ENCODE peak calls at places on chromosomes 6 and 20, in five cellular contexts. One of them, this sample, is unnamed.

GRCh38 chr20:46683068-46683477 is 6.2 kb downstream of the TP53RK start:
- DNase-seq in HFF-Myc: no peak
- DNase-seq in cardiac muscle cell: peak
- DNase-seq in astrocyte of the cerebellum: no peak
- DNase-seq in ovary: no peak
- DNase-seq in this sample: no peak

GRCh38 chr20:40887100-40887499 is 141.5 kb upstream of the TOP1 start:
- DNase-seq in astrocyte of the cerebellum: no peak
- DNase-seq in HFF-Myc: no peak
- DNase-seq in cardiac muscle cell: no peak
- DNase-seq in ovary: no peak
- DNase-seq in this sample: no peak

GRCh38 chr6:154297210-154297609 is 59.4 kb downstream of the IPCEF1 start:
- DNase-seq in astrocyte of the cerebellum: no peak
- DNase-seq in cardiac muscle cell: no peak
- DNase-seq in ovary: no peak
- DNase-seq in HFF-Myc: no peak
- DNase-seq in this sample: no peak

GRCh38 chr6:12522347-12522746 is 194.2 kb upstream of the PHACTR1 start:
- DNase-seq in HFF-Myc: no peak
- DNase-seq in cardiac muscle cell: peak
- DNase-seq in astrocyte of the cerebellum: no peak
- DNase-seq in ovary: no peak
- DNase-seq in this sample: no peak

GRCh38 chr6:75206338-75207210 is 721 bp upstream of the COL12A1 start:
- DNase-seq in astrocyte of the cerebellum: no peak
- DNase-seq in cardiac muscle cell: peak
- DNase-seq in HFF-Myc: no peak
- DNase-seq in ovary: peak
- DNase-seq in this sample: no peak

GRCh38 chr6:12637960-12638641 is 78.5 kb upstream of the PHACTR1 start:
- DNase-seq in ovary: no peak
- DNase-seq in cardiac muscle cell: peak
- DNase-seq in HFF-Myc: peak
- DNase-seq in astrocyte of the cerebellum: peak
- DNase-seq in this sample: peak

GRCh38 chr6:85764844-85765243 is 122.2 kb upstream of the SYNCRIP start:
- DNase-seq in HFF-Myc: no peak
- DNase-seq in astrocyte of the cerebellum: no peak
- DNase-seq in cardiac muscle cell: peak
- DNase-seq in ovary: no peak
- DNase-seq in this sample: no peak

GRCh38 chr6:4396032-4396431 is 260.7 kb upstream of the ECI2 start:
- DNase-seq in ovary: no peak
- DNase-seq in astrocyte of the cerebellum: no peak
- DNase-seq in cardiac muscle cell: no peak
- DNase-seq in HFF-Myc: no peak
- DNase-seq in this sample: no peak

GRCh38 chr6:124008689-124009371 is 205.2 kb downstream of the NKAIN2 start:
- DNase-seq in astrocyte of the cerebellum: no peak
- DNase-seq in HFF-Myc: no peak
- DNase-seq in ovary: no peak
- DNase-seq in cardiac muscle cell: no peak
- DNase-seq in this sample: no peak

GRCh38 chr6:116557863-116558262 is 4.3 kb downstream of the CALHM4 start:
- DNase-seq in ovary: no peak
- DNase-seq in cardiac muscle cell: peak
- DNase-seq in astrocyte of the cerebellum: peak
- DNase-seq in HFF-Myc: peak
- DNase-seq in this sample: peak

GRCh38 chr6:12393100-12393499 is 102.9 kb downstream of the EDN1 start:
- DNase-seq in astrocyte of the cerebellum: no peak
- DNase-seq in cardiac muscle cell: no peak
- DNase-seq in ovary: no peak
- DNase-seq in HFF-Myc: no peak
- DNase-seq in this sample: no peak

DNA sequence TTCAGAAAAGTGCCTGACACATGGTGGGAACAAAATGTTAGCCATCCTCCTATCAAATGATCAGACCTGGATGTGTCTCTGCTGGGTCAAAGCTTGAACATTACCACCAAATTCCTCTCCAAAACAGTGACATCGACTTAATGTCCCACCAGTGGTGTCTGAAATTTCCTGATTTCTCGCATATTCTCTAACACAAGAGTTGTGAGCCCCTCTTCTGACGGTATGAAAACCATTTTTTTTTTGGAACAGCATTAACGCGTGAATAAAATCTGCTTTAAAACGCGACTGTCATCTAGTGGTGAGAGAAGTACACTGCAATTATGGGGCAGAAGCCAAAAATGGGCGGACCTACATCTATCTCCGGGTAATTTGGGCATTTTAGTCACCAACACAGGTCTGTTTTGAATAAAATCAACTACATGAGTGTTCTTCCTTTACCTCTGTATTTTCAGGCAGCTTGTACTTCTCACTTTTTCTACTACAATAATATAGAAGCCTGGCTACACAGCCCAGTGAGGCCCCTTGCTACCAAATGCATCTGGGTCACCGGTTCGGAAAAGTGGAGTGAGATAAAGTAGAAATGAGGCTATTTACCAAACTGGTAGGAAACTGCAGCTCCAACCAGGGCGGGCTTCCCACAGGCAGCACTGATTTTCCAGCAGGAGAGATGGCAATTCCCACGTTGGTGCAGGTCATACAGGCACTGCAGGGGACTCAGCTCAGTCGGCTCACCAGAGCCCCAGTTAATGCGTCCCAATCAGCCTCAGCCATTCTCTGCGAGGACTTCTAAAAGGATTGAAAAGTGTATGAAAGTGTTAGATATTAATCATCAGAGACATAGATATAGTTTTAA is 27.4 kb downstream of the MGME1 start:
- DNase-seq in cardiac muscle cell: peak
- DNase-seq in HFF-Myc: peak
- DNase-seq in ovary: peak
- DNase-seq in astrocyte of the cerebellum: peak
- DNase-seq in this sample: peak
- H3K4me3 ChIP-seq in cardiac muscle cell: no peak
- H3K4me3 ChIP-seq in HFF-Myc: no peak
- H3K4me3 ChIP-seq in ovary: no peak
- H3K4me3 ChIP-seq in astrocyte of the cerebellum: no peak
- H3K4me3 ChIP-seq in this sample: no peak

GRCh38 chr6:162733489-162733888 is 5.7 kb downstream of the PACRG start:
- DNase-seq in cardiac muscle cell: no peak
- DNase-seq in astrocyte of the cerebellum: no peak
- DNase-seq in HFF-Myc: no peak
- DNase-seq in ovary: no peak
- DNase-seq in this sample: no peak

DNA sequence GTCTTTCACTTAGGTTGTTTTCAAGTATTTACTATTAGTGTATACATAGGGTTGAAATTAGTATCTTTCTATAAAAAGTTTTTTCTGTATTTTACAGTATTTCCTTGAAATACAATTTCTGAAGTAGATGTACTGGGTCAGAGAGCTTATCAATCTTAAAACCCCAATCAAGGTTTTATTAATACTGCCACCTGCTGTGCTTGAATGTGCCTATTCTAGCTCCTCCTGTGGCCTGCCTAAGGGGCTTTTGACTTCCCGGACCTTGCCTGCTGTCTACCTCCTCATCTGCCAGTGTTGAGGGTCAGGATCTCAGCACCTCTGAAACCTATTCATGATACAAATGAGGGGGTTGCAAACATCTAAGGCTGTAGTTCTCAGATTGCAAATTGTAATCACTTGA is 9.2 kb downstream of the PACRG start:
- DNase-seq in cardiac muscle cell: no peak
- DNase-seq in astrocyte of the cerebellum: no peak
- DNase-seq in HFF-Myc: no peak
- DNase-seq in ovary: no peak
- DNase-seq in this sample: no peak
- TF ChIP-seq CTCF in cardiac muscle cell: no peak
- TF ChIP-seq CTCF in astrocyte of the cerebellum: no peak
- TF ChIP-seq CTCF in HFF-Myc: no peak
- TF ChIP-seq CTCF in ovary: no peak
- TF ChIP-seq CTCF in this sample: no peak

GRCh38 chr6:170584954-170585498 is 589 bp upstream of the PDCD2 start:
- DNase-seq in ovary: no peak
- DNase-seq in astrocyte of the cerebellum: no peak
- DNase-seq in cardiac muscle cell: no peak
- DNase-seq in HFF-Myc: no peak
- DNase-seq in this sample: no peak

GRCh38 chr6:170584181-170584953 is at the start of gene PDCD2:
- DNase-seq in cardiac muscle cell: peak
- DNase-seq in astrocyte of the cerebellum: peak
- DNase-seq in HFF-Myc: peak
- DNase-seq in ovary: peak
- DNase-seq in this sample: peak

GRCh38 chr6:170578909-170579308 is 5.5 kb downstream of the PDCD2 start:
- DNase-seq in astrocyte of the cerebellum: no peak
- DNase-seq in cardiac muscle cell: no peak
- DNase-seq in HFF-Myc: no peak
- DNase-seq in ovary: no peak
- DNase-seq in this sample: no peak

DNA sequence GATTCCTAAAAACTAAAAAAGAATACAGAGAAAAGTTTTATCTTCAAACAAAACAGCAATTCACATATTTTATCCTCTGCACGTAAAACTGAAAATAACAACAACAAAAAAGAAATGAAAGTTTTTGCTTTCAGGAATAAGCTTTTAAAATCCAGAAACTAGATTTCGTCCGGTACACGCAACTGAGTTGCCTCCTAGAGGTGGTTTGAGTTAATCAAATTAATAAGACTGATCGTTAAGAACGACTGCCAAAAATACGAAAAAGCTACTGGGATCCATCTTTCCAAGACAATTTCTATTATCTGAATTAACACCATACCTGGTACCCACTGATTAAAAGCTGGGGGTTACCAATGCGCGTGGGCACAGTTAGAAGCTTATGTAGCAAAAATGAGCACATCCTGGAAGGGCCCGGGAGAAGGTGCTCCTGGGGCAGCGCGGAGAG is 679 bp downstream of the PDCD2 start:
- DNase-seq in ovary: no peak
- DNase-seq in HFF-Myc: no peak
- DNase-seq in cardiac muscle cell: no peak
- DNase-seq in astrocyte of the cerebellum: no peak
- DNase-seq in this sample: no peak
- H3K4me3 ChIP-seq in ovary: peak
- H3K4me3 ChIP-seq in HFF-Myc: peak
- H3K4me3 ChIP-seq in cardiac muscle cell: peak
- H3K4me3 ChIP-seq in astrocyte of the cerebellum: peak
- H3K4me3 ChIP-seq in this sample: peak

GRCh38 chr6:38319259-38320255 is 320.2 kb downstream of the BTBD9 start:
- DNase-seq in astrocyte of the cerebellum: no peak
- DNase-seq in HFF-Myc: no peak
- DNase-seq in cardiac muscle cell: no peak
- DNase-seq in ovary: no peak
- DNase-seq in this sample: no peak
- TF ChIP-seq CTCF in astrocyte of the cerebellum: no peak
- TF ChIP-seq CTCF in HFF-Myc: no peak
- TF ChIP-seq CTCF in cardiac muscle cell: no peak
- TF ChIP-seq CTCF in ovary: no peak
- TF ChIP-seq CTCF in this sample: no peak